ENCODE peak calls at places on chromosomes 11 and 22, in eight cellular contexts. P is KBM-7, O is fibroblast of pulmonary artery, L is mesendoderm, M is HEK293T, A is astrocyte of the spinal cord, F is nephron progenitor cell, J is RKO. Y is an unnamed sample.

GRCh38 chr22:22342697-22343602 is 98.4 kb downstream of the VPREB1 start:
- DNase-seq in P (peak), O (peak), L (peak), M (peak), A (peak), F (peak), J (no peak), Y (peak)

GRCh38 chr11:65888163-65888814 is at the start of gene FIBP:
- DNase-seq in P (peak), O (peak), L (peak), M (peak), A (peak), F (peak), J (peak), Y (no peak)

GRCh38 chr22:23759566-23759965 is 3.2 kb upstream of the C22orf15 start:
- DNase-seq in P (no peak), O (no peak), L (no peak), M (no peak), A (no peak), F (no peak), J (no peak), Y (no peak)

GRCh38 chr11:40567392-40567791 is 892.1 kb downstream of the LRRC4C start:
- DNase-seq in P (no peak), O (no peak), L (no peak), M (no peak), A (no peak), F (no peak), J (no peak), Y (no peak)

GRCh38 chr11:61120865-61121831 is 18.9 kb downstream of the CD5 start:
- DNase-seq in P (no peak), O (peak), L (peak), M (no peak), A (peak), F (no peak), J (no peak), Y (no peak)

GRCh38 chr11:33191456-33191855 is 30.2 kb upstream of the CSTF3 start:
- DNase-seq in P (no peak), O (no peak), L (no peak), M (no peak), A (no peak), F (no peak), J (no peak), Y (no peak)

GRCh38 chr22:50599816-50600454 is 658 bp upstream of the MAPK8IP2 start:
- DNase-seq in P (peak), O (peak), L (peak), M (peak), A (no peak), F (peak), J (peak), Y (no peak)

GRCh38 chr11:125797641-125798040 is 9.7 kb downstream of the PATE3 start:
- DNase-seq in P (no peak), O (no peak), L (peak), M (no peak), A (no peak), F (no peak), J (no peak), Y (no peak)

GRCh38 chr11:31764186-31764730 is 46.9 kb downstream of the PAX6 start:
- DNase-seq in P (no peak), O (no peak), L (no peak), M (no peak), A (no peak), F (no peak), J (no peak), Y (no peak)

GRCh38 chr11:65425105-65425970 is 2.7 kb downstream of the NEAT1 start:
- DNase-seq in P (peak), O (peak), L (peak), M (no peak), A (peak), F (no peak), J (peak), Y (no peak)

GRCh38 chr11:12824281-12825041 is 150.2 kb downstream of the TEAD1 start:
- DNase-seq in P (no peak), O (no peak), L (no peak), M (no peak), A (no peak), F (no peak), J (no peak), Y (no peak)

GRCh38 chr22:17832665-17833064 is 58.4 kb upstream of the BID start:
- DNase-seq in P (no peak), O (no peak), L (no peak), M (no peak), A (no peak), F (no peak), J (no peak), Y (no peak)

Y was measured in iPS DF 6.9.